ENCODE peak calls at places on chromosome 5, in six cellular contexts. F, D, Q, N, Y and S are unnamed samples.

GRCh38 chr5:132090107-132090506 is 16.5 kb downstream of the CSF2 start:
- DNase-seq in F (no peak), D (no peak), Q (peak; percentile 44), N (no peak), Y (no peak), S (no peak)

GRCh38 chr5:149731617-149732400 is 1.7 kb downstream of the PPARGC1B start:
- DNase-seq in F (no peak), D (peak; percentile 89), Q (peak; percentile 64), N (peak; percentile 62), Y (peak; percentile 75), S (peak; percentile 87)

GRCh38 chr5:67002832-67003231 is 193.8 kb downstream of the CD180 start:
- DNase-seq in F (peak; percentile 19), D (no peak), Q (no peak), N (no peak), Y (no peak), S (no peak)

GRCh38 chr5:115530426-115530825 is 14.1 kb downstream of the FEM1C start:
- DNase-seq in F (no peak), D (no peak), Q (no peak), N (no peak), Y (no peak), S (no peak)

GRCh38 chr5:82595083-82595482 is 316.9 kb upstream of the RPS23 start:
- DNase-seq in F (no peak), D (peak; percentile 46), Q (no peak), N (no peak), Y (no peak), S (no peak)

GRCh38 chr5:143495823-143496275 is 92.4 kb upstream of the NR3C1 start:
- DNase-seq in F (no peak), D (no peak), Q (no peak), N (no peak), Y (no peak), S (peak; percentile 4)

GRCh38 chr5:10506535-10506934 is 57.3 kb upstream of the ANKRD33B start:
- DNase-seq in F (no peak), D (no peak), Q (no peak), N (no peak), Y (no peak), S (no peak)

GRCh38 chr5:127564002-127564769 is 46.7 kb downstream of the PRRC1 start:
- DNase-seq in F (peak; percentile 57), D (peak; percentile 88), Q (peak; percentile 48), N (no peak), Y (peak; percentile 27), S (peak; percentile 53)

GRCh38 chr5:132477784-132478497 is 12.6 kb downstream of the IRF1 start:
- DNase-seq in F (no peak), D (no peak), Q (no peak), N (no peak), Y (no peak), S (no peak)

GRCh38 chr5:74166064-74166463 is 474.5 kb downstream of the ENC1 start:
- DNase-seq in F (no peak), D (no peak), Q (no peak), N (no peak), Y (no peak), S (no peak)

GRCh38 chr5:94613583-94613982 is 4.8 kb downstream of the KIAA0825 start:
- DNase-seq in F (peak; percentile 45), D (peak; percentile 75), Q (peak; percentile 33), N (no peak), Y (peak; percentile 16), S (no peak)

GRCh38 chr5:116378007-116378831 is 196.4 kb downstream of the SEMA6A start:
- DNase-seq in F (no peak), D (no peak), Q (no peak), N (no peak), Y (no peak), S (no peak)

GRCh38 chr5:170278611-170279500 is 18.7 kb downstream of the LCP2 start:
- DNase-seq in F (no peak), D (peak; percentile 28), Q (no peak), N (peak; percentile 78), Y (peak; percentile 62), S (peak; percentile 98)

GRCh38 chr5:34459908-34460307 is 196.2 kb upstream of the RAI14 start:
- DNase-seq in F (no peak), D (no peak), Q (no peak), N (no peak), Y (no peak), S (no peak)

GRCh38 chr5:81156732-81157131 is 76.4 kb upstream of the CKMT2 start:
- DNase-seq in F (no peak), D (no peak), Q (no peak), N (peak; percentile 20), Y (no peak), S (no peak)

GRCh38 chr5:15421798-15422456 is 78.1 kb upstream of the FBXL7 start:
- DNase-seq in F (no peak), D (no peak), Q (no peak), N (no peak), Y (no peak), S (no peak)

GRCh38 chr5:177370488-177371119 is 12.9 kb downstream of the RGS14 start:
- DNase-seq in F (peak; percentile 94), D (peak; percentile 98), Q (peak; percentile 94), N (no peak), Y (peak; percentile 90), S (no peak)

GRCh38 chr5:54186912-54187445 is 123.4 kb downstream of the ARL15 start:
- DNase-seq in F (no peak), D (peak; percentile 24), Q (no peak), N (no peak), Y (no peak), S (no peak)

GRCh38 chr5:159337291-159337974 is 7.1 kb upstream of the IL12B start:
- DNase-seq in F (no peak), D (no peak), Q (no peak), N (no peak), Y (no peak), S (peak; percentile 55)

GRCh38 chr5:75567710-75568109 is 43.5 kb upstream of the ANKDD1B start:
- DNase-seq in F (no peak), D (no peak), Q (peak; percentile 19), N (peak; percentile 48), Y (peak; percentile 21), S (no peak)

GRCh38 chr5:54227109-54227508 is 83.3 kb downstream of the ARL15 start:
- DNase-seq in F (no peak), D (no peak), Q (no peak), N (no peak), Y (no peak), S (no peak)

GRCh38 chr5:38772471-38772870 is 73.3 kb upstream of the OSMR start:
- DNase-seq in F (no peak), D (no peak), Q (no peak), N (no peak), Y (no peak), S (no peak)

GRCh38 chr5:112532654-112533314 is 113.7 kb upstream of the EPB41L4A start:
- DNase-seq in F (no peak), D (no peak), Q (no peak), N (no peak), Y (no peak), S (no peak)

GRCh38 chr5:112533315-112533867 is 114.3 kb upstream of the EPB41L4A start:
- DNase-seq in F (peak; percentile 35), D (peak; percentile 43), Q (peak; percentile 21), N (no peak), Y (no peak), S (no peak)

GRCh38 chr5:112528928-112529327 is 109.9 kb upstream of the EPB41L4A start:
- DNase-seq in F (no peak), D (no peak), Q (no peak), N (no peak), Y (no peak), S (no peak)

GRCh38 chr5:112525217-112525616 is 106.1 kb upstream of the EPB41L4A start:
- DNase-seq in F (no peak), D (no peak), Q (no peak), N (no peak), Y (no peak), S (no peak)

GRCh38 chr5:112529525-112529924 is 110.4 kb upstream of the EPB41L4A start:
- DNase-seq in F (peak; percentile 6), D (peak; percentile 62), Q (peak; percentile 33), N (no peak), Y (peak; percentile 27), S (no peak)
- TF ChIP-seq CTCF in F (peak; percentile 43), D (peak; percentile 66), Q (peak; percentile 38), N (peak; percentile 61), Y (peak; percentile 42), S (no peak)

GRCh38 chr5:32613050-32613672 is 27.8 kb downstream of the SUB1 start:
- DNase-seq in F (peak; percentile 66), D (peak; percentile 83), Q (peak; percentile 64), N (peak; percentile 46), Y (peak; percentile 83), S (peak; percentile 83)
- TF ChIP-seq REST in F (no peak), D (no peak), Q (no peak), N (no peak), Y (no peak), S (no peak)

DNA sequence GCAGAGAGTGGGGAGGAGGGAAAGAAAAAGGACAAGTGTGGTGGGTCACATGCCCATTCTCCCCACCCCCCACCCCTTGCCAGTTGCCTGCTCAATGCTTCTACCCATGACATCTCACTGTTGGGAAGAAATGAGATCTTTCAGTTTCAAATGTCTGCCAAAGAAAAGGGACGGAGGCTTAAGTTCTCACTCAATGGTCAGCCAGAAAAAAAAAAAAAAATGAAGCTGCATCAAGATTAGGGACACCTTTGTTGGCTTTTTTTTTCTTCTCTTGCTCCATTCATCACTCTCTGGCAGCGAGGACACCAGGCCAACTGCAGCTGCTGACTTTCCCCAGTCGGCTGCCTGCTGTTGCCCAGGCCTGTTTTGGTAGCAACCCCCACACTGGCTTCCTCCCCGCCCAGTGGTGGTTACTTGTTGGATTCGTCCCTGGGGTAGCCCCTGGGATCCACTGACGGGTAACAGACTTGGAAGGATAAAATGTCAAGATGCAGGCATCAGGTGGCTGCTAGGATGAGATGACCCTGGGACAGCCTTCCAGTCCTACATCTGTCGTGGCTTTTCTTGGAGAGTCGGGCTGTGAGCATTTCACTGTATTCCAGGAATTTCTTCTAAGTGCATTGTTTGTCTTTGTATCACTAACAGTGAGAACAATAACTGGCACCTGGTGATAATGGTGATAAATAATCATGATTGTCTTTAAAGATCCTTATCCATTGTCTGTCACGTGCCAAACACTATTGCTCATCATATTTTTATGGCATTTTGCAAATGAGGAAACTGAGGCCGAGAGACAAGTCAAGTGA is 9.1 kb downstream of the WWC1 start:
- DNase-seq in F (no peak), D (peak; percentile 60), Q (no peak), N (no peak), Y (no peak), S (no peak)
- TF ChIP-seq POLR2AphosphoS5 in F (no peak), D (no peak), Q (no peak), N (no peak), Y (no peak), S (no peak)

DNA sequence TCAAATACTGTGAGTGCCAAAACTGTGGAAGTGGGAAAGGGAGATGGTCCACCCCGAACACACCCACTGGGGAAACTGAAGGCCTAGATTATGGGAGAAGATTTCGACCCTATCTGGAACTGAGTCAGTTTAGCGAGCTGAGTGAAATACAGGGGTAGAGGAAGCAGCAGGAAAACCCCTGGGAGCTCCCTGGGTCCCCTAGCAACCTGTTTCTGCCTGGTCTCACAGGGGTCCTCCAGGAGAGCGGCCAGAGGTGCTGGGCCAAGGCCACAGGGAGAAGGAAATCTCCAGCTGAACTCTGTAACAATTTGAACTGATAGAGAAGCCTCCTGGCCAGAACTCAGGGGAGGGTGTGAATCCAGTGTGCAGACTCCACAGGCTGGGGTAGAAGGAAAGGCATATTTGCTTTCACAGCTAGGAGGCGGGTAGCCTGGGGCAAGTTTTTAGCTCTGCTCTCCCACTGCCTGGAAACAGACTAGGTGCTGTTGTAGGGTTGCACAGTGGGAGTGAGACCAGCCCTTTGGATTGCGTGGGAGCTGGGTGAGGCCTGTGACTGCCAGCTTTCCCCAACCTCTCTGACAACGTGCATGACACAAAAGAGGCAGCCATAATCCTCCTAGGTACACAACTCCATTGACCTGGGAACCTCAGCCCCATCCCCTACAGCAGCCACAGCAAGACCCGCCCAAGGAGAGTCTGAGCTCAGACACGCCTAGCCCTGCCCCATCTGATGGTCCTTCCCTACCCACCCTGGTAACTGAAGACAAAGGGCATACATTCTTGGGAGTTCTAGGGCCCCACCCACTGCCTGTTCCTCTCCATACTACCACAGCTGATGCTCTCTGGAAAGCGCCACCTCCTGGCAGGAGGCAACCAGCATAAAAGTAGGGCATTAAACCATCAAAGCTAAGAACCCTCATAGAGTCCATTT is 78.8 kb upstream of the GPBP1 start:
- DNase-seq in F (peak; percentile 22), D (peak; percentile 82), Q (no peak), N (no peak), Y (no peak), S (no peak)
- TF ChIP-seq CTCF in F (peak; percentile 68), D (peak; percentile 85), Q (peak; percentile 55), N (no peak), Y (peak; percentile 63), S (no peak)